ENCODE peak calls at places on chromosome 3, in five cellular contexts. O is endothelial cell; P is activated CD8-positive, alpha-beta memory T cell treated with anti-CD3 and anti-CD28 coated beads, Interleukin-2, amount 50 U/mL, for 4 hours; V is EH; S is HEK293T. R is an unnamed sample.
A peak's percentile ranks its signal among the peaks of the same experiment; 100 is the strongest.

GRCh38 chr3:71468311-71469130 is 115.0 kb downstream of the FOXP1 start:
- DNase-seq in O (no peak), P (no peak), V (no peak), S (no peak), R (no peak)

GRCh38 chr3:85161544-85161943 is 202.8 kb downstream of the CADM2 start:
- DNase-seq in O (no peak), P (no peak), V (no peak), S (no peak), R (no peak)

GRCh38 chr3:130539005-130539404 is 22.0 kb downstream of the COL6A6 start:
- DNase-seq in O (peak; percentile 63), P (no peak), V (peak; percentile 46), S (peak; percentile 68), R (peak; percentile 12)

GRCh38 chr3:37953995-37954394 is 36.6 kb upstream of the VILL start:
- DNase-seq in O (no peak), P (no peak), V (no peak), S (no peak), R (no peak)

GRCh38 chr3:8650583-8651416 is 6.2 kb upstream of the SSUH2 start:
- DNase-seq in O (no peak), P (no peak), V (peak; percentile 47), S (no peak), R (no peak)

GRCh38 chr3:171841620-171842000 is 1.5 kb upstream of the TMEM212 start:
- DNase-seq in O (no peak), P (no peak), V (peak; percentile 45), S (no peak), R (no peak)

GRCh38 chr3:160040181-160040580 is 51.5 kb downstream of the IL12A start:
- DNase-seq in O (no peak), P (no peak), V (no peak), S (no peak), R (no peak)

GRCh38 chr3:34258271-34259015 is 460.0 kb downstream of the PDCD6IP start:
- DNase-seq in O (no peak), P (no peak), V (no peak), S (no peak), R (no peak)

GRCh38 chr3:196073188-196073838 is 8.6 kb downstream of the TFRC start:
- DNase-seq in O (peak; percentile 67), P (peak; percentile 67), V (peak; percentile 72), S (peak; percentile 55), R (no peak)

GRCh38 chr3:13483988-13484695 is 4.0 kb downstream of the HDAC11 start:
- DNase-seq in O (no peak), P (no peak), V (no peak), S (no peak), R (no peak)

GRCh38 chr3:197501879-197502620 is 53.7 kb downstream of the BDH1 start:
- DNase-seq in O (peak; percentile 65), P (no peak), V (peak; percentile 69), S (peak; percentile 20), R (peak; percentile 40)

GRCh38 chr3:113234028-113234427 is 22.7 kb downstream of the BOC start:
- DNase-seq in O (no peak), P (no peak), V (no peak), S (no peak), R (no peak)

GRCh38 chr3:141938011-141938350 is 61.5 kb downstream of the ATP1B3 start:
- DNase-seq in O (no peak), P (no peak), V (no peak), S (no peak), R (no peak)

GRCh38 chr3:183490653-183491052 is 62.2 kb upstream of the MCF2L2 start:
- DNase-seq in O (peak; percentile 53), P (no peak), V (no peak), S (no peak), R (no peak)

GRCh38 chr3:10023587-10024310 is 2.5 kb upstream of the FANCD2 start:
- DNase-seq in O (no peak), P (no peak), V (peak; percentile 82), S (no peak), R (no peak)

GRCh38 chr3:13475871-13476590 is 4.1 kb upstream of the HDAC11 start:
- DNase-seq in O (no peak), P (no peak), V (peak; percentile 13), S (no peak), R (no peak)

GRCh38 chr3:122902326-122902725 is 107.5 kb downstream of the SLC49A4 start:
- DNase-seq in O (no peak), P (no peak), V (peak; percentile 13), S (no peak), R (no peak)

GRCh38 chr3:149975919-149976318 is 5.2 kb upstream of the PFN2 start:
- DNase-seq in O (no peak), P (no peak), V (no peak), S (no peak), R (no peak)

GRCh38 chr3:46713898-46714552 is 3.6 kb downstream of the PRSS50 start:
- DNase-seq in O (no peak), P (no peak), V (no peak), S (no peak), R (no peak)

GRCh38 chr3:89697321-89697916 is 590.0 kb downstream of the EPHA3 start:
- DNase-seq in O (no peak), P (no peak), V (no peak), S (no peak), R (no peak)

GRCh38 chr3:74089854-74090253 is 465.1 kb upstream of the PDZRN3 start:
- DNase-seq in O (no peak), P (no peak), V (peak; percentile 40), S (no peak), R (no peak)

GRCh38 chr3:9808345-9809037 is 1.6 kb upstream of the TTLL3 start:
- DNase-seq in O (peak; percentile 27), P (peak; percentile 45), V (peak; percentile 36), S (peak; percentile 48), R (no peak)

GRCh38 chr3:156762631-156763185 is 63.4 kb upstream of the LEKR1 start:
- DNase-seq in O (no peak), P (no peak), V (peak; percentile 76), S (no peak), R (no peak)

GRCh38 chr3:37795431-37796061 is 66.1 kb upstream of the CTDSPL start:
- DNase-seq in O (no peak), P (no peak), V (no peak), S (no peak), R (no peak)

GRCh38 chr3:38349684-38350359 is 3.2 kb downstream of the XYLB start:
- DNase-seq in O (no peak), P (no peak), V (peak; percentile 72), S (no peak), R (no peak)

GRCh38 chr3:23981955-23982354 is 36.9 kb downstream of the NR1D2 start:
- DNase-seq in O (no peak), P (no peak), V (no peak), S (no peak), R (no peak)

GRCh38 chr3:184822081-184822480 is 10.1 kb downstream of the VPS8 start:
- DNase-seq in O (no peak), P (no peak), V (no peak), S (no peak), R (no peak)

GRCh38 chr3:153442386-153442785 is 280.4 kb downstream of the RAP2B start:
- DNase-seq in O (no peak), P (no peak), V (peak; percentile 9), S (no peak), R (no peak)

GRCh38 chr3:56309465-56309864 is 158.8 kb downstream of the ERC2 start:
- DNase-seq in O (no peak), P (no peak), V (no peak), S (no peak), R (no peak)

GRCh38 chr3:339346-339745 is 142.8 kb downstream of the CHL1 start:
- DNase-seq in O (no peak), P (no peak), V (no peak), S (no peak), R (no peak)

GRCh38 chr3:188946837-188947236 is 224.9 kb upstream of the TPRG1 start:
- DNase-seq in O (no peak), P (no peak), V (no peak), S (no peak), R (no peak)

GRCh38 chr3:50242778-50243551 is 7.0 kb downstream of the GNAI2 start:
- DNase-seq in O (peak; percentile 77), P (no peak), V (peak; percentile 72), S (no peak), R (peak; percentile 28)

GRCh38 chr3:194876403-194877165 is 190.9 kb downstream of the FAM43A start:
- DNase-seq in O (no peak), P (no peak), V (no peak), S (no peak), R (no peak)

GRCh38 chr3:183500349-183500748 is 55.2 kb downstream of the KLHL6 start:
- DNase-seq in O (no peak), P (no peak), V (no peak), S (no peak), R (no peak)

GRCh38 chr3:41991399-41991798 is 29.5 kb upstream of the ULK4 start:
- DNase-seq in O (no peak), P (no peak), V (no peak), S (no peak), R (no peak)

R was measured in substantia nigra.